ENCODE peak calls at places on chromosomes 12 and 14, in eight cellular contexts. B is T-helper 9 cell; R is NCI-H1092 treated with DMSO at 0.1 percent for 48 hours; N is WTC11; M is iPS DF 19.7; T is GM23338; E is NCI-H345; C is stimulated activated CD8-positive, alpha-beta memory T cell treated with anti-CD3 and anti-CD28 coated beads, Interleukin-7, amount 100 ng/mL, for 4 hours. D is an unnamed sample.

GRCh38 chr12:109544955-109545531 is 28.3 kb downstream of the MMAB start:
- DNase-seq in N (no peak), B (no peak), E (no peak), R (no peak), C (no peak), M (no peak), T (no peak), D (no peak)

GRCh38 chr12:125922328-125922727 is 857.1 kb downstream of the AACS start:
- DNase-seq in N (no peak), T (no peak), E (no peak), R (no peak), C (no peak), M (no peak), B (no peak), D (no peak)

GRCh38 chr12:110498984-110499706 is 2.8 kb downstream of the VPS29 start:
- DNase-seq in E (no peak), B (no peak), C (no peak), R (no peak), T (no peak), N (no peak), M (no peak), D (no peak)

GRCh38 chr14:104333903-104334811 is 195.8 kb downstream of the KIF26A start:
- DNase-seq in N (no peak), R (no peak), T (no peak), M (no peak), B (no peak), E (no peak), C (no peak), D (no peak)

GRCh38 chr12:100114574-100114973 is 28.1 kb downstream of the BLTP3B start:
- DNase-seq in M (no peak), R (no peak), T (no peak), C (no peak), N (no peak), E (no peak), B (no peak), D (peak; percentile 76)

GRCh38 chr14:75884198-75884611 is 97.6 kb downstream of the TGFB3 start:
- DNase-seq in T (peak; percentile 51), C (no peak), R (no peak), E (no peak), N (no peak), B (no peak), M (no peak), D (peak; percentile 94)

GRCh38 chr12:59134750-59135149 is 214.4 kb upstream of the LRIG3 start:
- DNase-seq in R (no peak), E (no peak), B (no peak), C (no peak), M (no peak), T (no peak), N (no peak), D (no peak)

GRCh38 chr12:6996040-6996441 is 22.2 kb downstream of the LPCAT3 start:
- DNase-seq in C (no peak), N (no peak), M (no peak), R (no peak), T (no peak), E (no peak), B (no peak), D (peak; percentile 24)

GRCh38 chr14:54487771-54488170 is 1.0 kb downstream of the GMFB start:
- DNase-seq in N (no peak), B (no peak), E (no peak), T (peak; percentile 44), C (no peak), R (no peak), M (no peak), D (no peak)

GRCh38 chr14:21822109-21822508 is 148.5 kb upstream of the OR4E1 start:
- DNase-seq in N (no peak), R (no peak), E (no peak), M (no peak), T (no peak), C (no peak), B (no peak), D (no peak)

GRCh38 chr12:102510463-102510862 is 30.1 kb upstream of the IGF1 start:
- DNase-seq in E (no peak), R (no peak), T (no peak), B (no peak), M (no peak), C (no peak), N (no peak), D (no peak)

GRCh38 chr14:21264025-21264801 is 5.0 kb downstream of the HNRNPC start:
- DNase-seq in R (no peak), N (no peak), M (no peak), T (no peak), C (no peak), B (no peak), E (no peak), D (peak; percentile 76)

GRCh38 chr12:90729741-90730140 is 225.2 kb downstream of the CCER1 start:
- DNase-seq in N (no peak), R (no peak), M (no peak), B (no peak), T (no peak), E (no peak), C (no peak), D (no peak)

GRCh38 chr12:97837401-97837800 is 374.8 kb downstream of the RMST start:
- DNase-seq in T (no peak), M (no peak), E (no peak), R (no peak), N (no peak), B (no peak), C (no peak), D (peak; percentile 74)

GRCh38 chr12:3342051-3342450 is 149.0 kb upstream of the PRMT8 start:
- DNase-seq in R (peak; percentile 98), E (peak; percentile 63), N (peak; percentile 61), C (no peak), T (peak; percentile 75), M (peak; percentile 45), B (no peak), D (no peak)

GRCh38 chr12:100268835-100269564 is 2.0 kb downstream of the SCYL2 start:
- DNase-seq in T (peak; percentile 24), R (no peak), E (no peak), M (no peak), C (no peak), N (no peak), B (no peak), D (no peak)